ENCODE peak calls at places on chromosome 15, in six cellular contexts. One of them, this sample, is unnamed.

GRCh38 chr15:90882781-90883525 is 1.4 kb upstream of the FES start:
- DNase-seq in HCT116: no peak
- DNase-seq in A549: no peak
- DNase-seq in thyroid gland: no peak
- DNase-seq in prostate gland: no peak
- DNase-seq in IMR-90: no peak
- DNase-seq in this sample: no peak

GRCh38 chr15:67745059-67745993 is 80.0 kb upstream of the SKOR1 start:
- DNase-seq in HCT116: no peak
- DNase-seq in A549: no peak
- DNase-seq in thyroid gland: no peak
- DNase-seq in prostate gland: no peak
- DNase-seq in IMR-90: peak; percentile 45
- DNase-seq in this sample: no peak

GRCh38 chr15:75694241-75695182 is 18.1 kb downstream of the CSPG4 start:
- DNase-seq in HCT116: no peak
- DNase-seq in A549: peak; percentile 60
- DNase-seq in thyroid gland: peak; percentile 30
- DNase-seq in prostate gland: peak; percentile 50
- DNase-seq in IMR-90: peak; percentile 99
- DNase-seq in this sample: peak; percentile 94

GRCh38 chr15:37289109-37289765 is 188.9 kb upstream of the MEIS2 start:
- DNase-seq in HCT116: peak; percentile 8
- DNase-seq in A549: peak; percentile 1
- DNase-seq in thyroid gland: no peak
- DNase-seq in prostate gland: no peak
- DNase-seq in IMR-90: peak; percentile 5
- DNase-seq in this sample: no peak

GRCh38 chr15:70494861-70495571 is 268.3 kb downstream of the UACA start:
- DNase-seq in HCT116: no peak
- DNase-seq in A549: peak; percentile 98
- DNase-seq in thyroid gland: no peak
- DNase-seq in prostate gland: no peak
- DNase-seq in IMR-90: peak; percentile 96
- DNase-seq in this sample: no peak

GRCh38 chr15:39741258-39741657 is 41.4 kb downstream of the FSIP1 start:
- DNase-seq in HCT116: no peak
- DNase-seq in A549: no peak
- DNase-seq in thyroid gland: no peak
- DNase-seq in prostate gland: no peak
- DNase-seq in IMR-90: peak; percentile 50
- DNase-seq in this sample: no peak

GRCh38 chr15:94232107-94232506 is 746 bp downstream of the MCTP2 start:
- DNase-seq in HCT116: no peak
- DNase-seq in A549: no peak
- DNase-seq in thyroid gland: no peak
- DNase-seq in prostate gland: no peak
- DNase-seq in IMR-90: no peak
- DNase-seq in this sample: no peak

GRCh38 chr15:69559440-69560215 is 107.0 kb downstream of the RPLP1 start:
- DNase-seq in HCT116: no peak
- DNase-seq in A549: no peak
- DNase-seq in thyroid gland: no peak
- DNase-seq in prostate gland: no peak
- DNase-seq in IMR-90: no peak
- DNase-seq in this sample: no peak

GRCh38 chr15:48394172-48394571 is 62.9 kb downstream of the DUT start:
- DNase-seq in HCT116: no peak
- DNase-seq in A549: no peak
- DNase-seq in thyroid gland: no peak
- DNase-seq in prostate gland: peak; percentile 39
- DNase-seq in IMR-90: no peak
- DNase-seq in this sample: no peak

GRCh38 chr15:41795996-41796395 is 21.7 kb downstream of the MAPKBP1 start:
- DNase-seq in HCT116: no peak
- DNase-seq in A549: no peak
- DNase-seq in thyroid gland: no peak
- DNase-seq in prostate gland: no peak
- DNase-seq in IMR-90: no peak
- DNase-seq in this sample: no peak

GRCh38 chr15:66042624-66043023 is 173.3 kb downstream of the RAB11A start:
- DNase-seq in HCT116: no peak
- DNase-seq in A549: no peak
- DNase-seq in thyroid gland: no peak
- DNase-seq in prostate gland: peak; percentile 47
- DNase-seq in IMR-90: no peak
- DNase-seq in this sample: no peak

GRCh38 chr15:63860161-63860954 is 26.6 kb upstream of the HERC1 start:
- DNase-seq in HCT116: no peak
- DNase-seq in A549: no peak
- DNase-seq in thyroid gland: no peak
- DNase-seq in prostate gland: no peak
- DNase-seq in IMR-90: no peak
- DNase-seq in this sample: no peak

GRCh38 chr15:85388962-85389361 is 8.6 kb downstream of the AKAP13 start:
- DNase-seq in HCT116: no peak
- DNase-seq in A549: no peak
- DNase-seq in thyroid gland: no peak
- DNase-seq in prostate gland: no peak
- DNase-seq in IMR-90: no peak
- DNase-seq in this sample: no peak

GRCh38 chr15:76340198-76340801 is 3.7 kb downstream of the ISL2 start:
- DNase-seq in HCT116: no peak
- DNase-seq in A549: no peak
- DNase-seq in thyroid gland: no peak
- DNase-seq in prostate gland: no peak
- DNase-seq in IMR-90: no peak
- DNase-seq in this sample: peak; percentile 43

GRCh38 chr15:98865397-98866339 is 141.9 kb downstream of the PGPEP1L start:
- DNase-seq in HCT116: peak; percentile 38
- DNase-seq in A549: peak; percentile 94
- DNase-seq in thyroid gland: peak; percentile 84
- DNase-seq in prostate gland: peak; percentile 71
- DNase-seq in IMR-90: peak; percentile 68
- DNase-seq in this sample: peak; percentile 75

GRCh38 chr15:58506064-58506490 is 74.3 kb downstream of the LIPC start:
- DNase-seq in HCT116: no peak
- DNase-seq in A549: no peak
- DNase-seq in thyroid gland: peak; percentile 52
- DNase-seq in prostate gland: no peak
- DNase-seq in IMR-90: no peak
- DNase-seq in this sample: no peak

GRCh38 chr15:62922514-62922913 is 120.0 kb upstream of the TPM1 start:
- DNase-seq in HCT116: no peak
- DNase-seq in A549: no peak
- DNase-seq in thyroid gland: no peak
- DNase-seq in prostate gland: no peak
- DNase-seq in IMR-90: no peak
- DNase-seq in this sample: no peak

GRCh38 chr15:96066126-96066525 is 264.4 kb upstream of the NR2F2 start:
- DNase-seq in HCT116: no peak
- DNase-seq in A549: no peak
- DNase-seq in thyroid gland: no peak
- DNase-seq in prostate gland: no peak
- DNase-seq in IMR-90: no peak
- DNase-seq in this sample: no peak

GRCh38 chr15:28975766-28976179 is 90.0 kb downstream of the APBA2 start:
- DNase-seq in HCT116: peak; percentile 39
- DNase-seq in A549: peak; percentile 69
- DNase-seq in thyroid gland: peak; percentile 63
- DNase-seq in prostate gland: no peak
- DNase-seq in IMR-90: peak; percentile 55
- DNase-seq in this sample: peak; percentile 33

GRCh38 chr15:40894689-40895308 is 549 bp downstream of the VPS18 start:
- DNase-seq in HCT116: peak; percentile 60
- DNase-seq in A549: peak; percentile 73
- DNase-seq in thyroid gland: peak; percentile 58
- DNase-seq in prostate gland: peak; percentile 26
- DNase-seq in IMR-90: peak; percentile 82
- DNase-seq in this sample: peak; percentile 67

GRCh38 chr15:29600262-29600661 is 222.0 kb downstream of the TJP1 start:
- DNase-seq in HCT116: no peak
- DNase-seq in A549: no peak
- DNase-seq in thyroid gland: no peak
- DNase-seq in prostate gland: no peak
- DNase-seq in IMR-90: no peak
- DNase-seq in this sample: no peak

GRCh38 chr15:51224428-51224827 is 114.0 kb downstream of the CYP19A1 start:
- DNase-seq in HCT116: no peak
- DNase-seq in A549: no peak
- DNase-seq in thyroid gland: no peak
- DNase-seq in prostate gland: no peak
- DNase-seq in IMR-90: peak; percentile 25
- DNase-seq in this sample: no peak

GRCh38 chr15:51223771-51224229 is 114.6 kb downstream of the CYP19A1 start:
- DNase-seq in HCT116: peak; percentile 65
- DNase-seq in A549: peak; percentile 14
- DNase-seq in thyroid gland: no peak
- DNase-seq in prostate gland: no peak
- DNase-seq in IMR-90: peak; percentile 66
- DNase-seq in this sample: no peak

GRCh38 chr15:51229907-51230328 is 108.5 kb downstream of the CYP19A1 start:
- DNase-seq in HCT116: no peak
- DNase-seq in A549: peak; percentile 35
- DNase-seq in thyroid gland: no peak
- DNase-seq in prostate gland: no peak
- DNase-seq in IMR-90: peak; percentile 27
- DNase-seq in this sample: no peak

GRCh38 chr15:51226813-51227212 is 111.6 kb downstream of the CYP19A1 start:
- DNase-seq in HCT116: no peak
- DNase-seq in A549: no peak
- DNase-seq in thyroid gland: no peak
- DNase-seq in prostate gland: no peak
- DNase-seq in IMR-90: no peak
- DNase-seq in this sample: no peak

GRCh38 chr15:51227967-51228783 is 110.2 kb downstream of the CYP19A1 start:
- DNase-seq in HCT116: peak; percentile 54
- DNase-seq in A549: peak; percentile 69
- DNase-seq in thyroid gland: no peak
- DNase-seq in prostate gland: no peak
- DNase-seq in IMR-90: peak; percentile 89
- DNase-seq in this sample: peak; percentile 65
- TF ChIP-seq POLR2A in HCT116: no peak
- TF ChIP-seq POLR2A in A549: no peak
- TF ChIP-seq POLR2A in thyroid gland: no peak
- TF ChIP-seq POLR2A in prostate gland: no peak
- TF ChIP-seq POLR2A in IMR-90: no peak
- TF ChIP-seq POLR2A in this sample: no peak

GRCh38 chr15:93019971-93020370 is 69.0 kb downstream of the RGMA start:
- DNase-seq in HCT116: no peak
- DNase-seq in A549: no peak
- DNase-seq in thyroid gland: no peak
- DNase-seq in prostate gland: no peak
- DNase-seq in IMR-90: no peak
- DNase-seq in this sample: no peak

GRCh38 chr15:93020976-93021772 is 67.8 kb downstream of the RGMA start:
- DNase-seq in HCT116: no peak
- DNase-seq in A549: no peak
- DNase-seq in thyroid gland: no peak
- DNase-seq in prostate gland: no peak
- DNase-seq in IMR-90: no peak
- DNase-seq in this sample: no peak

GRCh38 chr15:93017521-93017920 is 71.5 kb downstream of the RGMA start:
- DNase-seq in HCT116: no peak
- DNase-seq in A549: no peak
- DNase-seq in thyroid gland: no peak
- DNase-seq in prostate gland: no peak
- DNase-seq in IMR-90: no peak
- DNase-seq in this sample: no peak

GRCh38 chr15:93019091-93019490 is 69.9 kb downstream of the RGMA start:
- DNase-seq in HCT116: no peak
- DNase-seq in A549: no peak
- DNase-seq in thyroid gland: no peak
- DNase-seq in prostate gland: no peak
- DNase-seq in IMR-90: no peak
- DNase-seq in this sample: no peak

DNA sequence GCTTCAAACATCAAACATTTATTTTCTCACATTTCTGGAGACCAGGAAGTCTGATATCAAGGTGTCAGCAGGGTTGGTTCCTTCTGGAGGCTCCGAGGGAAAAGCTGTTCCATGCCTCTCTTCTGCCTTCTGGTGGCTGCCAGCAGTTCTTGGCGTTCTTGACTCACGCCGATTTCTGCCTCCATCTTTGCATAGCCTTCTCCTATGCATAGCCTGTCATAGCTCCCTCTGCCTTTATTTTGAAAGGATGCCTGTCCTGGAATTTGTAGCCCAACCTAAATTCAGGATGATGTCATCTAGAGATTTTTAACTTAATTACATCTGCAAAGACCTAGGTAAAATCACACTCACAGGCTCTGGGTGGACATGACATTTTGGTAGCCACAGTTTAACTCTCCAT is 70.4 kb downstream of the RGMA start:
- DNase-seq in HCT116: no peak
- DNase-seq in A549: peak; percentile 71
- DNase-seq in thyroid gland: no peak
- DNase-seq in prostate gland: no peak
- DNase-seq in IMR-90: no peak
- DNase-seq in this sample: no peak
- TF ChIP-seq CTCF in HCT116: peak; percentile 35
- TF ChIP-seq CTCF in A549: peak; percentile 38
- TF ChIP-seq CTCF in thyroid gland: no peak
- TF ChIP-seq CTCF in prostate gland: no peak
- TF ChIP-seq CTCF in IMR-90: peak; percentile 18
- TF ChIP-seq CTCF in this sample: no peak

DNA sequence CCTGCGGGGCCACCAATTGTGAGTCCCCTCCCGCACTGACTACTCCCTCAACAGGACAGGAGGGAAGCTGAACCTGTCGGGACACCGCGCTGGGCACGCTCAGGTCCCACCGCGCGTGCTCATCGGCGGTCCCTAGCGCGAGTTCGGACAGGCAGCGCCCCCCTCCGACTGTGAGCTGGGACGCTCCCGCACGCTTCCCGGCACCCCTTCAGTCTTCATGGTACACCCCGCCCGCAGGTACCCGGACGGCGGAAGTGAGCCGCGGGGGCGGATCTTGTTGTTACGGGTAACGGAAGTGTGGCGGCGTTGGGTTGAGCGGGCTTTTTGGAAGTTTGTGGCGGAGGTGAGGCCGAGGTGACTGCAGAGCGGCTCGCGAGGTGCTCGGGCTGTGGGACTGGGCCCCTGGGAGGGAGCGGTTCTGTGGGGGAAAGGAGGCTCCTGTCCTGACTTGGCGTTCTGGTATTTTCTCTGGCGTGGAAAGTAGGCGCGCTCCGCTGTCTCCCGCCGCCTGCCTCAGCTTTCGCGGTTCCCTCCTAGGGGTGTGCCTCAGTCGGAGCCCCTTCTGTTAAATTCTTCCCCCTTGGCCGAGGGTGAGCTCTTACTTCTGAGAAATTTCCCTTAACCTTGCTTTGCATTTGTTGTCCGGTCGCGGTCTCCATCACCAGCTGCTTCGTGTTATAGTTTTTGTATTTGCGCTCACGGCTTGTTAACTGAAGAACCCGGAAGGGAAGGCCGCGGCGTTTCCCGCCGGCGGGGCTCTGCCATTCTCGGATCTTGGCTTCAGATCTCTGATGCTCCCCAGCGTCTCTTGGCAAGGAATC is at the start of gene FANCI:
- DNase-seq in HCT116: peak; percentile 89
- DNase-seq in A549: peak; percentile 97
- DNase-seq in thyroid gland: peak; percentile 96
- DNase-seq in prostate gland: peak; percentile 97
- DNase-seq in IMR-90: peak; percentile 90
- DNase-seq in this sample: peak; percentile 97
- TF ChIP-seq POLR2A in HCT116: peak; percentile 51
- TF ChIP-seq POLR2A in A549: peak; percentile 85
- TF ChIP-seq POLR2A in thyroid gland: no peak
- TF ChIP-seq POLR2A in prostate gland: peak; percentile 37
- TF ChIP-seq POLR2A in IMR-90: no peak
- TF ChIP-seq POLR2A in this sample: no peak

GRCh38 chr15:43920815-43921214 is 94.0 kb downstream of the WDR76 start:
- DNase-seq in HCT116: no peak
- DNase-seq in A549: no peak
- DNase-seq in thyroid gland: peak; percentile 80
- DNase-seq in prostate gland: no peak
- DNase-seq in IMR-90: peak; percentile 41
- DNase-seq in this sample: no peak
- TF ChIP-seq CTCF in HCT116: no peak
- TF ChIP-seq CTCF in A549: no peak
- TF ChIP-seq CTCF in thyroid gland: no peak
- TF ChIP-seq CTCF in prostate gland: no peak
- TF ChIP-seq CTCF in IMR-90: no peak
- TF ChIP-seq CTCF in this sample: no peak